ENCODE peak calls at places on chromosome 5, in seven cellular contexts. W, V, Q, E, G, D and P are unnamed samples.

GRCh38 chr5:68456756-68457217 is 241.2 kb downstream of the PIK3R1 start:
- DNase-seq in E (no peak), G (peak; percentile 50), W (no peak), D (no peak), Q (no peak), V (no peak), P (no peak)

GRCh38 chr5:83877911-83878706 is 157.5 kb upstream of the HAPLN1 start:
- DNase-seq in W (no peak), G (peak; percentile 43), D (no peak), E (no peak), Q (no peak), V (peak; percentile 59), P (no peak)

GRCh38 chr5:120621339-120621738 is 157.2 kb downstream of the PRR16 start:
- DNase-seq in E (no peak), Q (no peak), G (no peak), D (no peak), W (no peak), V (no peak), P (no peak)

GRCh38 chr5:5348135-5348534 is 74.3 kb upstream of the ICE1 start:
- DNase-seq in V (no peak), W (no peak), Q (no peak), E (no peak), D (no peak), G (no peak), P (no peak)

GRCh38 chr5:1501372-1502045 is 22.3 kb downstream of the LPCAT1 start:
- DNase-seq in D (no peak), Q (no peak), V (no peak), E (no peak), W (no peak), G (no peak), P (no peak)

GRCh38 chr5:82735160-82735789 is 341.9 kb downstream of the TMEM167A start:
- DNase-seq in G (peak; percentile 60), V (no peak), Q (no peak), D (no peak), E (no peak), W (no peak), P (no peak)

GRCh38 chr5:30401479-30402058 is 791.9 kb upstream of the CDH6 start:
- DNase-seq in W (no peak), V (no peak), G (peak; percentile 28), D (peak; percentile 76), Q (peak; percentile 55), E (no peak), P (no peak)

GRCh38 chr5:56093970-56094369 is 99.2 kb upstream of the IL6ST start:
- DNase-seq in Q (no peak), V (no peak), D (no peak), E (no peak), W (no peak), G (no peak), P (no peak)

GRCh38 chr5:86546582-86546981 is 71.2 kb upstream of the COX7C start:
- DNase-seq in E (no peak), D (no peak), G (no peak), V (no peak), Q (no peak), W (no peak), P (no peak)

GRCh38 chr5:18305288-18305899 is 671.1 kb downstream of the TAF11L14 start:
- DNase-seq in E (peak; percentile 47), Q (peak; percentile 46), W (no peak), D (peak; percentile 34), V (no peak), G (peak; percentile 49), P (peak; percentile 44)

GRCh38 chr5:175822225-175822624 is 49.2 kb upstream of the CPLX2 start:
- DNase-seq in V (no peak), E (no peak), Q (no peak), G (no peak), D (no peak), W (no peak), P (no peak)

GRCh38 chr5:435961-436640 is 6.9 kb upstream of the EXOC3 start:
- DNase-seq in W (no peak), D (peak; percentile 62), E (no peak), V (no peak), G (peak; percentile 40), Q (peak; percentile 35), P (no peak)
- TF ChIP-seq CTCF in W (peak; percentile 52), D (peak; percentile 24), E (no peak), V (peak; percentile 58), G (peak; percentile 62), Q (no peak), P (no peak)

DNA sequence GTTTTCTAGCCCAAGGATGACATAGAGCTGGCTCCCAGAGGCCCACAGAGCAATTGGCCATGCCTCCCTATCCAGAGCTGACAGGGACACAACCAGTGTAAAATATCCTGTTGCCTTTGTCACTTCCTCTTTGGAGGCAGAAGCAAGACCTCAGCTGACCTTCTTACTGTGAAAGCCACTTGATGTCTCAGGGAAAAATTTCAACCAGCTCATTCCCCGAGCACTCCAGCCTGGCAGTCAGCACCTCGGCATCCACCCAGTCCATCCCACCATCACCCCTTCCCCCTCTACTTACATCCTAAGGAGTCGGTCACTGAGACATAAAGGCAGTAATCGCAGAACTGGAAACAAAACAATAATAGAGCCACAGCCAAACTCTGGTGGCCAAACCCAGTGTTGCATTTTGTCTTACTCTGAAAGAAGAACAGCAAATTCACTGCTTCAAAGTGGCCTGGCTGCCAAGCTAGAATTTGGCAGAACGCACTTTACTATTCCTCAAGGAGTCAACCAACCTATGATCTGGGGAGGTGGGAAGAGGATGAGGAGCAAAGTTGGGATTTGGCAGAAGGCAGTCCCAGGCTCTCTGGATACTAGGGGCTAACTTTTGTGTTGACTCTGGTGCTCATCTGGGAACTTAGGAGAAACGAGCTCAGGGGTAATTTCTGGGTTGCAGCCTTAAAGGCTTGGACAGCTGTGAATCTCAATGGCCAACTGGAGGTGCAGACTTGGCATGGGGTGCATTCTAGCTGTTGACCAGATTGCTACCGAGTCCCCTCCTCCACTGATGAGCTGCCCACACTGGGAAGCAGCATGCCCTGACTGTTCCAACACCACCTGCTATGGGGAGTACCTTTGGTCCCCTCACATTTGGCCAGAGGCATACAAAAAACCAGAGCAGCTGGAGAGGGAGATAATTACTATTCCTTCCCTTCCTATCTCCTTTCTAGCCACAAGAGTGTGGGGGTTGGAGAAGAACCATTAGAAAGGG is 13.7 kb downstream of the NIPAL4 start:
- DNase-seq in Q (no peak), E (no peak), V (peak; percentile 67), G (no peak), W (no peak), D (no peak), P (no peak)
- TF ChIP-seq CTCF in Q (peak; percentile 21), E (no peak), V (peak; percentile 9), G (no peak), W (no peak), D (no peak), P (no peak)

GRCh38 chr5:149731332-149731616 is 1.2 kb downstream of the PPARGC1B start:
- DNase-seq in Q (no peak), W (no peak), D (peak; percentile 78), V (no peak), E (no peak), G (no peak), P (no peak)

GRCh38 chr5:149729150-149729549 is 960 bp upstream of the PPARGC1B start:
- DNase-seq in E (no peak), W (no peak), G (no peak), D (no peak), Q (no peak), V (no peak), P (no peak)

GRCh38 chr5:149731617-149732400 is 1.7 kb downstream of the PPARGC1B start:
- DNase-seq in D (peak; percentile 45), Q (peak; percentile 65), V (peak; percentile 2), W (no peak), E (peak; percentile 83), G (peak; percentile 75), P (peak; percentile 91)

GRCh38 chr5:149732500-149733128 is 2.5 kb downstream of the PPARGC1B start:
- DNase-seq in G (no peak), E (no peak), D (no peak), Q (no peak), V (no peak), W (no peak), P (no peak)

GRCh38 chr5:149730620-149731331 is 666 bp downstream of the PPARGC1B start:
- DNase-seq in Q (peak; percentile 46), G (no peak), V (no peak), W (peak; percentile 74), E (peak; percentile 80), D (peak; percentile 71), P (peak; percentile 74)
- TF ChIP-seq CTCF in Q (no peak), G (no peak), V (no peak), W (no peak), E (no peak), D (no peak), P (no peak)

GRCh38 chr5:144142030-144142825 is 28.2 kb downstream of the YIPF5 start:
- DNase-seq in Q (no peak), D (no peak), W (no peak), E (peak; percentile 5), V (no peak), G (peak; percentile 71), P (peak; percentile 32)
- TF ChIP-seq CTCF in Q (peak; percentile 66), D (peak; percentile 49), W (peak; percentile 84), E (peak; percentile 67), V (peak; percentile 60), G (peak; percentile 78), P (no peak)

DNA sequence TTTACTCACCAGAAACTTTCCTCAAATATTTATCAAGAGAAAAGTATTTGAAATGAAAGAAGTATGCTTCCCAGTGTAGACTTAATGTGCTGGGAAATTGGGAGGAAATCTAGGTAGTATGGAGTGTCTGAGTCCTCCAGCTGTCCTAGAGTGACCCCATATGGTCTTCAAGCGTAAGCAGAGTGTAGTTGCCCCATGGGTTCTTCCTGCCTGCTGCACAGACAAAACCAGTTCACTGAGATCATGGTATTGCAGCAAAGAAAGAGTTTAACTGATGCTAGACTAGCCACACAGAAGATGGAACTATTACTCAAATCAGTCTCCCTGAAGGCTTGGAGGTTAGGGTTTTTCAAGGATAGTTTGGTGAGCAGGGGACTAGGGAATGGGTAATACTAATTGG is 114.9 kb upstream of the PRLR start:
- DNase-seq in D (no peak), Q (no peak), W (no peak), E (no peak), G (peak; percentile 4), V (no peak), P (no peak)
- TF ChIP-seq CTCF in D (no peak), Q (no peak), W (peak; percentile 42), E (no peak), G (no peak), V (no peak), P (no peak)